ENCODE peak calls at places on chromosomes 1 and 21, in ten cellular contexts. One of them, this sample, is unnamed.

GRCh38 chr21:26769613-26770188 is 75.5 kb downstream of the ADAMTS1 start:
- DNase-seq in DND-41: no peak
- DNase-seq in PC-3: peak
- DNase-seq in colonic mucosa: no peak
- DNase-seq in dorsolateral prefrontal cortex: no peak
- DNase-seq in small intestine: no peak
- DNase-seq in adrenal gland: no peak
- DNase-seq in IMR-90: peak
- DNase-seq in A549: peak
- DNase-seq in cardiac muscle cell: peak
- DNase-seq in this sample: no peak

GRCh38 chr1:67830226-67830625 is 3.0 kb downstream of the GNG12 start:
- DNase-seq in A549: no peak
- DNase-seq in cardiac muscle cell: peak
- DNase-seq in DND-41: no peak
- DNase-seq in dorsolateral prefrontal cortex: no peak
- DNase-seq in IMR-90: no peak
- DNase-seq in colonic mucosa: no peak
- DNase-seq in small intestine: peak
- DNase-seq in PC-3: peak
- DNase-seq in adrenal gland: no peak
- DNase-seq in this sample: no peak

GRCh38 chr1:46522184-46522968 is 29.1 kb downstream of the KNCN start:
- DNase-seq in IMR-90: peak
- DNase-seq in dorsolateral prefrontal cortex: no peak
- DNase-seq in PC-3: peak
- DNase-seq in cardiac muscle cell: peak
- DNase-seq in A549: peak
- DNase-seq in adrenal gland: peak
- DNase-seq in DND-41: no peak
- DNase-seq in small intestine: peak
- DNase-seq in colonic mucosa: peak
- DNase-seq in this sample: no peak

GRCh38 chr1:76766381-76766780 is 100.9 kb upstream of the ST6GALNAC5 start:
- DNase-seq in adrenal gland: no peak
- DNase-seq in small intestine: no peak
- DNase-seq in IMR-90: no peak
- DNase-seq in DND-41: no peak
- DNase-seq in cardiac muscle cell: no peak
- DNase-seq in PC-3: no peak
- DNase-seq in dorsolateral prefrontal cortex: no peak
- DNase-seq in A549: no peak
- DNase-seq in colonic mucosa: no peak
- DNase-seq in this sample: no peak

GRCh38 chr1:149886396-149887195 is 12.8 kb upstream of the BOLA1 start:
- DNase-seq in DND-41: no peak
- DNase-seq in colonic mucosa: peak
- DNase-seq in dorsolateral prefrontal cortex: peak
- DNase-seq in adrenal gland: peak
- DNase-seq in cardiac muscle cell: peak
- DNase-seq in A549: peak
- DNase-seq in small intestine: peak
- DNase-seq in IMR-90: peak
- DNase-seq in PC-3: peak
- DNase-seq in this sample: peak

GRCh38 chr1:179366093-179366800 is 476 bp downstream of the AXDND1 start:
- DNase-seq in A549: peak
- DNase-seq in small intestine: no peak
- DNase-seq in colonic mucosa: no peak
- DNase-seq in PC-3: no peak
- DNase-seq in IMR-90: peak
- DNase-seq in DND-41: no peak
- DNase-seq in dorsolateral prefrontal cortex: no peak
- DNase-seq in adrenal gland: peak
- DNase-seq in cardiac muscle cell: peak
- DNase-seq in this sample: no peak

GRCh38 chr21:32094792-32095191 is 184.1 kb downstream of the MIS18A start:
- DNase-seq in PC-3: peak
- DNase-seq in cardiac muscle cell: peak
- DNase-seq in colonic mucosa: no peak
- DNase-seq in IMR-90: peak
- DNase-seq in small intestine: peak
- DNase-seq in A549: peak
- DNase-seq in dorsolateral prefrontal cortex: no peak
- DNase-seq in DND-41: no peak
- DNase-seq in adrenal gland: no peak
- DNase-seq in this sample: no peak

GRCh38 chr21:37571442-37571841 is 204.9 kb downstream of the DYRK1A start:
- DNase-seq in DND-41: no peak
- DNase-seq in IMR-90: no peak
- DNase-seq in dorsolateral prefrontal cortex: no peak
- DNase-seq in colonic mucosa: no peak
- DNase-seq in cardiac muscle cell: no peak
- DNase-seq in small intestine: no peak
- DNase-seq in adrenal gland: no peak
- DNase-seq in A549: no peak
- DNase-seq in PC-3: no peak
- DNase-seq in this sample: no peak

GRCh38 chr1:192639607-192640368 is 3.8 kb downstream of the RGS13 start:
- DNase-seq in cardiac muscle cell: peak
- DNase-seq in small intestine: peak
- DNase-seq in colonic mucosa: no peak
- DNase-seq in DND-41: no peak
- DNase-seq in A549: peak
- DNase-seq in adrenal gland: no peak
- DNase-seq in IMR-90: peak
- DNase-seq in dorsolateral prefrontal cortex: no peak
- DNase-seq in PC-3: peak
- DNase-seq in this sample: no peak

GRCh38 chr1:41343790-41344679 is 17.2 kb upstream of the FOXO6 start:
- DNase-seq in adrenal gland: no peak
- DNase-seq in small intestine: no peak
- DNase-seq in A549: no peak
- DNase-seq in PC-3: no peak
- DNase-seq in IMR-90: no peak
- DNase-seq in DND-41: no peak
- DNase-seq in colonic mucosa: no peak
- DNase-seq in cardiac muscle cell: no peak
- DNase-seq in dorsolateral prefrontal cortex: no peak
- DNase-seq in this sample: no peak

GRCh38 chr1:61278966-61279365 is 196.6 kb downstream of the NFIA start:
- DNase-seq in cardiac muscle cell: no peak
- DNase-seq in DND-41: no peak
- DNase-seq in small intestine: no peak
- DNase-seq in IMR-90: no peak
- DNase-seq in A549: no peak
- DNase-seq in dorsolateral prefrontal cortex: no peak
- DNase-seq in colonic mucosa: no peak
- DNase-seq in PC-3: no peak
- DNase-seq in adrenal gland: no peak
- DNase-seq in this sample: no peak

GRCh38 chr1:155504207-155504606 is 58.4 kb downstream of the ASH1L start:
- DNase-seq in colonic mucosa: no peak
- DNase-seq in A549: peak
- DNase-seq in DND-41: no peak
- DNase-seq in PC-3: peak
- DNase-seq in dorsolateral prefrontal cortex: no peak
- DNase-seq in cardiac muscle cell: peak
- DNase-seq in IMR-90: peak
- DNase-seq in small intestine: peak
- DNase-seq in adrenal gland: no peak
- DNase-seq in this sample: no peak

GRCh38 chr1:234863596-234863995 is 253.6 kb upstream of the IRF2BP2 start:
- DNase-seq in DND-41: no peak
- DNase-seq in small intestine: peak
- DNase-seq in cardiac muscle cell: no peak
- DNase-seq in IMR-90: peak
- DNase-seq in adrenal gland: peak
- DNase-seq in A549: no peak
- DNase-seq in PC-3: peak
- DNase-seq in dorsolateral prefrontal cortex: no peak
- DNase-seq in colonic mucosa: no peak
- DNase-seq in this sample: no peak
- H3K27ac ChIP-seq in DND-41: no peak
- H3K27ac ChIP-seq in small intestine: peak
- H3K27ac ChIP-seq in cardiac muscle cell: no peak
- H3K27ac ChIP-seq in IMR-90: peak
- H3K27ac ChIP-seq in adrenal gland: no peak
- H3K27ac ChIP-seq in A549: peak
- H3K27ac ChIP-seq in PC-3: no peak
- H3K27ac ChIP-seq in dorsolateral prefrontal cortex: peak
- H3K27ac ChIP-seq in colonic mucosa: peak
- H3K27ac ChIP-seq in this sample: no peak

GRCh38 chr1:28973850-28974841 is 59.8 kb downstream of the EPB41 start:
- DNase-seq in colonic mucosa: no peak
- DNase-seq in cardiac muscle cell: peak
- DNase-seq in DND-41: no peak
- DNase-seq in dorsolateral prefrontal cortex: no peak
- DNase-seq in A549: no peak
- DNase-seq in small intestine: no peak
- DNase-seq in PC-3: peak
- DNase-seq in adrenal gland: no peak
- DNase-seq in IMR-90: peak
- DNase-seq in this sample: no peak
- H3K27ac ChIP-seq in colonic mucosa: no peak
- H3K27ac ChIP-seq in cardiac muscle cell: no peak
- H3K27ac ChIP-seq in DND-41: no peak
- H3K27ac ChIP-seq in dorsolateral prefrontal cortex: no peak
- H3K27ac ChIP-seq in A549: peak
- H3K27ac ChIP-seq in small intestine: no peak
- H3K27ac ChIP-seq in PC-3: peak
- H3K27ac ChIP-seq in adrenal gland: no peak
- H3K27ac ChIP-seq in IMR-90: no peak
- H3K27ac ChIP-seq in this sample: no peak

DNA sequence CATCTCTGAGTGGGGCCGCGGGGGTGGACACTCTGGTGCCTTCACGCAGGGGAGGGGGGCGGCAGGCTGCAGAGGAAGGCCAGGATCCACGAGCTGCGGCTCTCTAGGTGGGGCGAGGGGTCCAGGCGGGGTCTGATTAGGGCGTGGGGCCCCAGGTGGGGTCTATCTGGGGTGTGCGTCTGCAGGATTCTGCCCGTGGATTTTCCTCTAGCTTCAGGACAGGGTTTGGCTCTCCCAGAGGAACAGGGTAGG is 6.3 kb downstream of the JMJD4 start:
- DNase-seq in dorsolateral prefrontal cortex: peak
- DNase-seq in adrenal gland: no peak
- DNase-seq in IMR-90: no peak
- DNase-seq in PC-3: no peak
- DNase-seq in DND-41: no peak
- DNase-seq in small intestine: no peak
- DNase-seq in colonic mucosa: no peak
- DNase-seq in cardiac muscle cell: no peak
- DNase-seq in A549: no peak
- DNase-seq in this sample: no peak
- H3K27ac ChIP-seq in dorsolateral prefrontal cortex: peak
- H3K27ac ChIP-seq in adrenal gland: no peak
- H3K27ac ChIP-seq in IMR-90: peak
- H3K27ac ChIP-seq in PC-3: peak
- H3K27ac ChIP-seq in DND-41: peak
- H3K27ac ChIP-seq in small intestine: no peak
- H3K27ac ChIP-seq in colonic mucosa: no peak
- H3K27ac ChIP-seq in cardiac muscle cell: peak
- H3K27ac ChIP-seq in A549: peak
- H3K27ac ChIP-seq in this sample: peak

GRCh38 chr21:28436286-28436932 is 556.3 kb downstream of the LTN1 start:
- DNase-seq in adrenal gland: no peak
- DNase-seq in dorsolateral prefrontal cortex: no peak
- DNase-seq in cardiac muscle cell: peak
- DNase-seq in colonic mucosa: no peak
- DNase-seq in DND-41: no peak
- DNase-seq in PC-3: peak
- DNase-seq in IMR-90: peak
- DNase-seq in small intestine: peak
- DNase-seq in A549: no peak
- DNase-seq in this sample: no peak
- H3K27ac ChIP-seq in adrenal gland: no peak
- H3K27ac ChIP-seq in dorsolateral prefrontal cortex: no peak
- H3K27ac ChIP-seq in cardiac muscle cell: no peak
- H3K27ac ChIP-seq in colonic mucosa: no peak
- H3K27ac ChIP-seq in DND-41: no peak
- H3K27ac ChIP-seq in PC-3: peak
- H3K27ac ChIP-seq in IMR-90: peak
- H3K27ac ChIP-seq in small intestine: no peak
- H3K27ac ChIP-seq in A549: no peak
- H3K27ac ChIP-seq in this sample: no peak

DNA sequence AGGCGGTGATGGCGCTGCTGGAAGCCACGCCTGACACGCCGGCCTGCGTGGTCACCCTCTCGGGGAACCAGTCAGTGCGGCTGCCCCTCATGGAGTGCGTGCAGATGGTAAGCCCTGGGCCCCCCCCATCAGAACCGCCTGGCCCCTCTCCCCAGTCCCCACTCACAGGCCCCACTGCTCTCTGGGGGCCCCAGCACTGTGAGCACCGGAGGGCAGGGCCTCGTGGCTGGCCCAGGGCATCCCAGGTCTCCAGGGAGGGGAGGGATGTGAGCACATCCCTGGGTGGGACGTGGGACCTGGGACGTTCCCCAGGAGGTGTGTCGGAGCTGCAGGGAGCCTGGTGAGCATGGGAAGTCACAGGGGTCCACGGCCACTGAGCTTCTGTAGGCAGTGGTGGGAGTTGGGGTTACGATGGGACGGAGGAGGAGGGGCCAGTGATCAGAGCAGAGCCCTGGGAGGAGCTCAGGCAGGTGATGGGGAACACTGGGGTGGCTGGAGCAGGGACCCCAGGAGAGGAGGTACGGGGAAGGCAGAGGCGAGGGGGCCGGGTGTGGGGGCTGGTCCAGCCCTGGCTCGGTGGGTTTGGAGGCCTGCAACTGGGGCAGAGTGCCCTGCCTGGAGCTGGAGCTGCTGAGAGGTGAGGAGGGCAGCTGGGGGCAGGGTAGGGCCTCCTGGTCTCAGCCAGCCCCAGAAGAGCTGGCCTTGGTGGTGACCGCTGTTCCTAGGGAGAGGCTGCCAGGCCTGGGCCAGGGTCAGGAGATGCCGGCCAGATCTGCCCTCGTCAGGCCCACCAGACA is 18.8 kb downstream of the PFKL start:
- DNase-seq in cardiac muscle cell: no peak
- DNase-seq in A549: no peak
- DNase-seq in PC-3: no peak
- DNase-seq in dorsolateral prefrontal cortex: no peak
- DNase-seq in DND-41: no peak
- DNase-seq in IMR-90: no peak
- DNase-seq in adrenal gland: no peak
- DNase-seq in small intestine: no peak
- DNase-seq in colonic mucosa: no peak
- DNase-seq in this sample: no peak
- H3K27ac ChIP-seq in cardiac muscle cell: no peak
- H3K27ac ChIP-seq in A549: no peak
- H3K27ac ChIP-seq in PC-3: no peak
- H3K27ac ChIP-seq in dorsolateral prefrontal cortex: no peak
- H3K27ac ChIP-seq in DND-41: no peak
- H3K27ac ChIP-seq in IMR-90: no peak
- H3K27ac ChIP-seq in adrenal gland: no peak
- H3K27ac ChIP-seq in small intestine: no peak
- H3K27ac ChIP-seq in colonic mucosa: no peak
- H3K27ac ChIP-seq in this sample: no peak